ENCODE peak calls at places on chromosomes 3 and 15, in four cellular contexts. X, D, E and Z are unnamed samples.

GRCh38 chr15:99442268-99442897 is 123.4 kb upstream of the MEF2A start:
- DNase-seq in X (peak; percentile 30), D (no peak), E (no peak), Z (no peak)

GRCh38 chr3:24199775-24200247 is 254.7 kb downstream of the NR1D2 start:
- DNase-seq in X (no peak), D (no peak), E (no peak), Z (no peak)

GRCh38 chr15:23869391-23869790 is 182.3 kb upstream of the NDN start:
- DNase-seq in X (peak; percentile 17), D (no peak), E (peak; percentile 40), Z (peak; percentile 75)

GRCh38 chr15:41574158-41574557 is 15.1 kb downstream of the TYRO3 start:
- DNase-seq in X (no peak), D (no peak), E (no peak), Z (no peak)

GRCh38 chr3:157174265-157174615 is 14.3 kb upstream of the CCNL1 start:
- DNase-seq in X (no peak), D (no peak), E (no peak), Z (no peak)

GRCh38 chr3:126104742-126105605 is 21.1 kb upstream of the SLC41A3 start:
- DNase-seq in X (peak; percentile 9), D (no peak), E (no peak), Z (no peak)

GRCh38 chr15:76576526-76577279 is 240.1 kb downstream of the ISL2 start:
- DNase-seq in X (peak; percentile 80), D (peak; percentile 4), E (no peak), Z (no peak)

GRCh38 chr3:188184649-188185048 is 30.7 kb downstream of the LPP start:
- DNase-seq in X (no peak), D (no peak), E (no peak), Z (no peak)

GRCh38 chr3:63807901-63808589 is 11.1 kb upstream of the C3orf49 start:
- DNase-seq in X (no peak), D (peak; percentile 60), E (no peak), Z (no peak)